ENCODE peak calls at places on chromosomes 12 and 14, in eight cellular contexts. T is ecto neural progenitor cell; B is hypothalamus; H is Caco-2; N is astrocyte of the spinal cord; L is activated naive CD8-positive, alpha-beta T cell treated with anti-CD3 and anti-CD28 coated beads, Interleukin-2, amount 50 U/mL, for 24 hours; F is stimulated activated CD4-positive, alpha-beta T cell treated with anti-CD3 and anti-CD28 coated beads, Interleukin-1b, Interleukin-23, amount 100 ng/mL, for 1 hour; W is stimulated activated CD8-positive, alpha-beta memory T cell treated with anti-CD3 and anti-CD28 coated beads, Interleukin-2, amount 100 ng/mL, for 1 hour. S is an unnamed sample.

GRCh38 chr14:76760331-76761197 is 704 bp upstream of the VASH1 start:
- DNase-seq in L (no peak), N (no peak), F (no peak), W (no peak), T (no peak), B (no peak), H (no peak), S (no peak)

GRCh38 chr14:90538716-90539495 is 142.1 kb downstream of the CALM1 start:
- DNase-seq in T (no peak), B (no peak), F (no peak), H (no peak), L (no peak), N (no peak), W (no peak), S (no peak)

GRCh38 chr14:76101384-76101783 is 50.3 kb upstream of the GPATCH2L start:
- DNase-seq in T (no peak), L (no peak), W (no peak), B (no peak), H (no peak), N (no peak), F (no peak), S (no peak)

GRCh38 chr14:74134484-74134883 is 49.7 kb downstream of the LIN52 start:
- DNase-seq in W (no peak), B (no peak), F (no peak), L (no peak), N (no peak), T (no peak), H (no peak), S (no peak)

GRCh38 chr12:67748761-67749075 is 100.2 kb downstream of the DYRK2 start:
- DNase-seq in F (no peak), W (no peak), B (no peak), N (no peak), T (no peak), H (peak), L (no peak), S (no peak)

GRCh38 chr12:122917508-122918227 is 21.7 kb upstream of the VPS37B start:
- DNase-seq in T (no peak), B (no peak), N (peak), H (peak), W (no peak), L (no peak), F (no peak), S (no peak)

GRCh38 chr12:9392842-9393241 is 184.6 kb upstream of the PZP start:
- DNase-seq in N (no peak), H (no peak), L (no peak), F (no peak), B (no peak), W (no peak), T (no peak), S (no peak)

GRCh38 chr12:76226397-76226796 is 121.8 kb downstream of the BBS10 start:
- DNase-seq in W (no peak), B (no peak), T (no peak), H (no peak), F (no peak), N (peak), L (no peak), S (no peak)

GRCh38 chr14:104150201-104151027 is 12.0 kb downstream of the KIF26A start:
- DNase-seq in B (no peak), L (no peak), F (no peak), H (no peak), W (no peak), T (peak), N (peak), S (no peak)

GRCh38 chr12:54352022-54352531 is 12.2 kb downstream of the GPR84 start:
- DNase-seq in F (no peak), L (peak), W (no peak), B (peak), T (peak), N (peak), H (no peak), S (no peak)

GRCh38 chr12:92028039-92028709 is 117.5 kb downstream of the BTG1 start:
- DNase-seq in F (no peak), T (no peak), N (peak), L (no peak), W (no peak), H (no peak), B (no peak), S (no peak)

GRCh38 chr14:55913324-55914035 is 204.7 kb upstream of the PELI2 start:
- DNase-seq in W (no peak), L (no peak), N (peak), T (no peak), F (no peak), H (no peak), B (no peak), S (no peak)

GRCh38 chr14:104016873-104017650 is 68.4 kb upstream of the ASPG start:
- DNase-seq in L (no peak), W (no peak), N (no peak), B (no peak), T (no peak), F (no peak), H (no peak), S (no peak)

GRCh38 chr12:25130741-25131188 is 64.2 kb downstream of the DNAI7 start:
- DNase-seq in N (peak), W (no peak), F (no peak), L (no peak), B (no peak), H (peak), T (no peak), S (no peak)

GRCh38 chr12:68237523-68238070 is 12.0 kb upstream of the IL26 start:
- DNase-seq in W (no peak), N (no peak), H (no peak), T (no peak), L (no peak), F (no peak), B (no peak), S (no peak)

GRCh38 chr14:33475623-33476022 is 475.3 kb downstream of the EGLN3 start:
- DNase-seq in L (peak), N (peak), T (peak), H (peak), B (peak), W (no peak), F (no peak), S (peak)

GRCh38 chr12:121799175-121799841 is 4.5 kb upstream of the SETD1B start:
- DNase-seq in W (no peak), H (peak), L (peak), F (no peak), B (peak), N (peak), T (peak), S (no peak)

GRCh38 chr12:7395950-7396349 is 48.0 kb downstream of the CD163L1 start:
- DNase-seq in B (no peak), N (peak), F (no peak), W (no peak), L (no peak), T (no peak), H (no peak), S (no peak)

GRCh38 chr12:118307069-118307954 is 65.4 kb downstream of the TAOK3 start:
- DNase-seq in L (peak), F (no peak), T (no peak), W (no peak), B (no peak), N (peak), H (no peak), S (no peak)

GRCh38 chr14:74574092-74574438 is 38.0 kb downstream of the LTBP2 start:
- DNase-seq in T (no peak), L (no peak), N (peak), W (no peak), B (no peak), F (no peak), H (no peak), S (no peak)

GRCh38 chr12:53698948-53699672 is 23.2 kb upstream of the ATP5MC2 start:
- DNase-seq in B (no peak), W (no peak), F (no peak), T (no peak), H (no peak), N (no peak), L (no peak), S (no peak)

GRCh38 chr12:127280393-127281275 is 986.3 kb upstream of the TMEM132C start:
- DNase-seq in L (peak), H (peak), T (peak), N (no peak), B (no peak), W (peak), F (peak), S (no peak)

GRCh38 chr14:88470542-88471440 is 84.0 kb downstream of the PTPN21 start:
- DNase-seq in H (no peak), T (no peak), L (no peak), F (no peak), N (peak), W (no peak), B (no peak), S (no peak)

GRCh38 chr12:2301531-2302461 is 249.0 kb downstream of the CACNA1C start:
- DNase-seq in N (peak), B (no peak), H (no peak), T (no peak), F (no peak), W (no peak), L (no peak), S (no peak)

GRCh38 chr12:113114447-113115178 is 20.9 kb downstream of the RASAL1 start:
- DNase-seq in B (no peak), L (no peak), W (no peak), N (no peak), T (no peak), H (no peak), F (no peak), S (no peak)

GRCh38 chr12:32159925-32160324 is 53.3 kb downstream of the BICD1 start:
- DNase-seq in T (no peak), B (no peak), H (no peak), N (peak), F (no peak), L (no peak), W (no peak), S (no peak)

GRCh38 chr12:3187846-3188755 is 110.9 kb downstream of the TSPAN9 start:
- DNase-seq in W (no peak), L (no peak), N (no peak), F (no peak), B (no peak), H (no peak), T (no peak), S (no peak)

GRCh38 chr12:65787056-65787855 is 37.0 kb upstream of the HMGA2 start:
- DNase-seq in B (no peak), T (no peak), H (no peak), L (no peak), F (no peak), W (no peak), N (no peak), S (no peak)

GRCh38 chr14:72472845-72473244 is 421.1 kb downstream of the DPF3 start:
- DNase-seq in F (no peak), H (no peak), W (no peak), T (peak), L (no peak), N (no peak), B (no peak), S (no peak)

GRCh38 chr12:64568313-64568712 is 42.0 kb upstream of the RASSF3 start:
- DNase-seq in L (no peak), F (no peak), B (no peak), T (no peak), W (no peak), N (no peak), H (no peak), S (no peak)

GRCh38 chr12:46556105-46556559 is 183.6 kb upstream of the SLC38A2 start:
- DNase-seq in F (no peak), L (no peak), H (no peak), B (no peak), W (no peak), N (peak), T (no peak), S (no peak)

GRCh38 chr12:56150563-56150962 is 1.8 kb upstream of the MYL6B start:
- DNase-seq in N (peak), W (no peak), B (no peak), F (no peak), L (no peak), T (no peak), H (no peak), S (no peak)

GRCh38 chr12:33322519-33322918 is 117.1 kb downstream of the SYT10 start:
- DNase-seq in W (no peak), H (no peak), L (no peak), B (no peak), F (no peak), N (no peak), T (no peak), S (no peak)

GRCh38 chr12:121966959-121967358 is 48.6 kb downstream of the CFAP251 start:
- DNase-seq in T (no peak), B (no peak), N (no peak), F (no peak), W (no peak), H (no peak), L (no peak), S (no peak)

S was measured in endothelial cell.